ENCODE peak calls at places on chromosomes 3 and 15, in six cellular contexts. One of them, this sample, is unnamed.
A peak's percentile ranks its signal among the peaks of the same experiment; 100 is the strongest.

GRCh38 chr3:174002543-174002942 is 605.0 kb downstream of the NLGN1 start:
- DNase-seq in stimulated activated CD8-positive, alpha-beta memory T cell treated with anti-CD3 and anti-CD28 coated beads, Interleukin-15, amount 100 ng/mL, for 1 hour: no peak
- DNase-seq in foreskin fibroblast: no peak
- DNase-seq in pancreas: no peak
- DNase-seq in stomach: no peak
- DNase-seq in transverse colon: no peak
- DNase-seq in this sample: no peak

GRCh38 chr3:50164984-50165383 is 9.9 kb downstream of the SEMA3F start:
- DNase-seq in transverse colon: no peak
- DNase-seq in pancreas: no peak
- DNase-seq in foreskin fibroblast: no peak
- DNase-seq in stomach: no peak
- DNase-seq in stimulated activated CD8-positive, alpha-beta memory T cell treated with anti-CD3 and anti-CD28 coated beads, Interleukin-15, amount 100 ng/mL, for 1 hour: no peak
- DNase-seq in this sample: no peak

GRCh38 chr15:71374607-71375352 is 259.5 kb downstream of the THSD4 start:
- DNase-seq in stomach: no peak
- DNase-seq in transverse colon: peak; percentile 24
- DNase-seq in foreskin fibroblast: peak; percentile 82
- DNase-seq in stimulated activated CD8-positive, alpha-beta memory T cell treated with anti-CD3 and anti-CD28 coated beads, Interleukin-15, amount 100 ng/mL, for 1 hour: no peak
- DNase-seq in pancreas: no peak
- DNase-seq in this sample: no peak

GRCh38 chr3:46908294-46908985 is 30.9 kb downstream of the PTH1R start:
- DNase-seq in transverse colon: no peak
- DNase-seq in stimulated activated CD8-positive, alpha-beta memory T cell treated with anti-CD3 and anti-CD28 coated beads, Interleukin-15, amount 100 ng/mL, for 1 hour: no peak
- DNase-seq in pancreas: no peak
- DNase-seq in stomach: no peak
- DNase-seq in foreskin fibroblast: peak; percentile 58
- DNase-seq in this sample: no peak

GRCh38 chr3:59566481-59566975 is 516.7 kb upstream of the CFAP20DC start:
- DNase-seq in stimulated activated CD8-positive, alpha-beta memory T cell treated with anti-CD3 and anti-CD28 coated beads, Interleukin-15, amount 100 ng/mL, for 1 hour: no peak
- DNase-seq in foreskin fibroblast: no peak
- DNase-seq in stomach: no peak
- DNase-seq in transverse colon: no peak
- DNase-seq in pancreas: no peak
- DNase-seq in this sample: no peak

GRCh38 chr15:22871481-22872076 is 33.1 kb downstream of the NIPA2 start:
- DNase-seq in foreskin fibroblast: no peak
- DNase-seq in transverse colon: no peak
- DNase-seq in stomach: no peak
- DNase-seq in stimulated activated CD8-positive, alpha-beta memory T cell treated with anti-CD3 and anti-CD28 coated beads, Interleukin-15, amount 100 ng/mL, for 1 hour: no peak
- DNase-seq in pancreas: no peak
- DNase-seq in this sample: no peak

GRCh38 chr3:153513236-153513635 is 351.2 kb downstream of the RAP2B start:
- DNase-seq in stomach: no peak
- DNase-seq in transverse colon: no peak
- DNase-seq in foreskin fibroblast: no peak
- DNase-seq in pancreas: no peak
- DNase-seq in stimulated activated CD8-positive, alpha-beta memory T cell treated with anti-CD3 and anti-CD28 coated beads, Interleukin-15, amount 100 ng/mL, for 1 hour: no peak
- DNase-seq in this sample: peak; percentile 17

GRCh38 chr3:42682301-42683070 is 2.9 kb upstream of the KLHL40 start:
- DNase-seq in foreskin fibroblast: no peak
- DNase-seq in pancreas: no peak
- DNase-seq in transverse colon: no peak
- DNase-seq in stimulated activated CD8-positive, alpha-beta memory T cell treated with anti-CD3 and anti-CD28 coated beads, Interleukin-15, amount 100 ng/mL, for 1 hour: no peak
- DNase-seq in stomach: no peak
- DNase-seq in this sample: no peak

GRCh38 chr15:72201346-72202029 is 3.9 kb upstream of the GRAMD2A start:
- DNase-seq in transverse colon: no peak
- DNase-seq in stomach: no peak
- DNase-seq in stimulated activated CD8-positive, alpha-beta memory T cell treated with anti-CD3 and anti-CD28 coated beads, Interleukin-15, amount 100 ng/mL, for 1 hour: no peak
- DNase-seq in pancreas: no peak
- DNase-seq in foreskin fibroblast: no peak
- DNase-seq in this sample: no peak

GRCh38 chr15:33801954-33802353 is 166.3 kb upstream of the CHRM5 start:
- DNase-seq in pancreas: no peak
- DNase-seq in foreskin fibroblast: no peak
- DNase-seq in transverse colon: no peak
- DNase-seq in stomach: no peak
- DNase-seq in stimulated activated CD8-positive, alpha-beta memory T cell treated with anti-CD3 and anti-CD28 coated beads, Interleukin-15, amount 100 ng/mL, for 1 hour: no peak
- DNase-seq in this sample: no peak

GRCh38 chr3:23372296-23372695 is 169.2 kb downstream of the UBE2E2 start:
- DNase-seq in stomach: no peak
- DNase-seq in transverse colon: no peak
- DNase-seq in pancreas: no peak
- DNase-seq in foreskin fibroblast: no peak
- DNase-seq in stimulated activated CD8-positive, alpha-beta memory T cell treated with anti-CD3 and anti-CD28 coated beads, Interleukin-15, amount 100 ng/mL, for 1 hour: no peak
- DNase-seq in this sample: no peak

GRCh38 chr3:124770341-124771082 is 40.3 kb downstream of the UMPS start:
- DNase-seq in transverse colon: no peak
- DNase-seq in stomach: no peak
- DNase-seq in stimulated activated CD8-positive, alpha-beta memory T cell treated with anti-CD3 and anti-CD28 coated beads, Interleukin-15, amount 100 ng/mL, for 1 hour: no peak
- DNase-seq in pancreas: no peak
- DNase-seq in foreskin fibroblast: no peak
- DNase-seq in this sample: peak; percentile 23

This sample was measured in HEK293T.